ENCODE peak calls at places on chromosome X, in ten cellular contexts. D, B, M, K, X, N, O, T, Z and Q are unnamed samples.

GRCh38 chrX:38868941-38869378 is 67.7 kb downstream of the MID1IP1 start:
- DNase-seq in B (no peak), K (no peak), X (peak), O (peak), M (no peak), Z (peak), N (no peak), D (peak), T (no peak), Q (no peak)

GRCh38 chrX:38489341-38489740 is 72.0 kb upstream of the TSPAN7 start:
- DNase-seq in B (no peak), N (no peak), D (no peak), M (no peak), Z (no peak), T (no peak), X (no peak), K (no peak), O (no peak), Q (no peak)

GRCh38 chrX:84216406-84216805 is 28.4 kb upstream of the RPS6KA6 start:
- DNase-seq in X (no peak), Z (no peak), D (no peak), B (no peak), M (no peak), K (no peak), N (no peak), T (no peak), O (no peak), Q (no peak)

GRCh38 chrX:20372533-20372932 is 105.8 kb upstream of the RPS6KA3 start:
- DNase-seq in Z (peak), O (peak), D (no peak), M (no peak), N (peak), K (no peak), B (no peak), T (no peak), X (no peak), Q (no peak)

GRCh38 chrX:9609987-9610386 is 145.1 kb downstream of the TBL1X start:
- DNase-seq in X (no peak), M (no peak), T (no peak), Z (no peak), N (no peak), O (no peak), B (no peak), D (no peak), K (no peak), Q (no peak)

GRCh38 chrX:71618303-71618721 is at the start of gene CXCR3:
- DNase-seq in X (no peak), Z (no peak), M (peak), O (no peak), K (peak), D (no peak), N (no peak), T (no peak), B (no peak), Q (no peak)

GRCh38 chrX:3141031-3141430 is 99.8 kb downstream of the ARSF start:
- DNase-seq in O (no peak), K (no peak), N (no peak), Z (no peak), X (peak), T (no peak), M (no peak), D (peak), B (no peak), Q (no peak)

GRCh38 chrX:119488749-119489148 is 20.5 kb downstream of the SLC25A5 start:
- DNase-seq in Z (peak), K (peak), B (peak), T (peak), N (peak), X (peak), D (peak), O (no peak), M (no peak), Q (peak)

GRCh38 chrX:150293311-150294013 is 69.7 kb upstream of the MAMLD1 start:
- DNase-seq in K (no peak), Z (peak), B (no peak), D (no peak), M (no peak), T (no peak), N (no peak), X (no peak), O (no peak), Q (no peak)

GRCh38 chrX:109841869-109842579 is 109.0 kb upstream of the ACSL4 start:
- DNase-seq in D (peak), B (no peak), T (no peak), X (peak), O (peak), N (no peak), Z (no peak), K (no peak), M (no peak), Q (no peak)

GRCh38 chrX:22192419-22193086 is 80.2 kb upstream of the CBLL2 start:
- DNase-seq in K (peak), X (peak), Z (peak), N (peak), D (peak), M (peak), T (peak), O (peak), B (peak), Q (peak)

GRCh38 chrX:130851569-130851968 is 51.4 kb downstream of the ENOX2 start:
- DNase-seq in N (no peak), X (no peak), T (no peak), Z (no peak), O (no peak), B (no peak), K (no peak), M (no peak), D (no peak), Q (no peak)

GRCh38 chrX:48576108-48576507 is 1.8 kb downstream of the RBM3 start:
- DNase-seq in M (no peak), X (no peak), O (no peak), D (no peak), Z (no peak), K (no peak), N (no peak), B (no peak), T (no peak), Q (no peak)

GRCh38 chrX:48569958-48570357 is 4.3 kb upstream of the RBM3 start:
- DNase-seq in T (no peak), D (no peak), N (no peak), O (no peak), B (no peak), X (peak), M (peak), Z (peak), K (no peak), Q (no peak)

GRCh38 chrX:48575642-48576041 is 1.4 kb downstream of the RBM3 start:
- DNase-seq in K (no peak), X (no peak), M (no peak), D (no peak), N (no peak), O (no peak), B (no peak), Z (no peak), T (no peak), Q (no peak)

GRCh38 chrX:48574270-48575266 is at the start of gene RBM3:
- DNase-seq in B (peak), T (peak), O (peak), K (peak), N (peak), M (peak), D (peak), Z (peak), X (peak), Q (peak)

GRCh38 chrX:48573690-48574269 is 504 bp upstream of the RBM3 start:
- DNase-seq in O (no peak), D (no peak), M (no peak), Z (no peak), N (no peak), T (peak), X (no peak), K (peak), B (peak), Q (no peak)
- H3K27ac ChIP-seq in O (peak), D (peak), M (peak), Z (peak), N (peak), T (peak), X (peak), K (peak), B (no peak), Q (peak)

GRCh38 chrX:65668362-65669310 is 1.2 kb downstream of the MSN start:
- DNase-seq in X (peak), O (peak), K (no peak), B (peak), M (peak), Z (peak), D (peak), T (peak), N (peak), Q (peak)
- H3K27ac ChIP-seq in X (peak), O (peak), K (no peak), B (peak), M (peak), Z (peak), D (peak), T (peak), N (peak), Q (peak)

DNA sequence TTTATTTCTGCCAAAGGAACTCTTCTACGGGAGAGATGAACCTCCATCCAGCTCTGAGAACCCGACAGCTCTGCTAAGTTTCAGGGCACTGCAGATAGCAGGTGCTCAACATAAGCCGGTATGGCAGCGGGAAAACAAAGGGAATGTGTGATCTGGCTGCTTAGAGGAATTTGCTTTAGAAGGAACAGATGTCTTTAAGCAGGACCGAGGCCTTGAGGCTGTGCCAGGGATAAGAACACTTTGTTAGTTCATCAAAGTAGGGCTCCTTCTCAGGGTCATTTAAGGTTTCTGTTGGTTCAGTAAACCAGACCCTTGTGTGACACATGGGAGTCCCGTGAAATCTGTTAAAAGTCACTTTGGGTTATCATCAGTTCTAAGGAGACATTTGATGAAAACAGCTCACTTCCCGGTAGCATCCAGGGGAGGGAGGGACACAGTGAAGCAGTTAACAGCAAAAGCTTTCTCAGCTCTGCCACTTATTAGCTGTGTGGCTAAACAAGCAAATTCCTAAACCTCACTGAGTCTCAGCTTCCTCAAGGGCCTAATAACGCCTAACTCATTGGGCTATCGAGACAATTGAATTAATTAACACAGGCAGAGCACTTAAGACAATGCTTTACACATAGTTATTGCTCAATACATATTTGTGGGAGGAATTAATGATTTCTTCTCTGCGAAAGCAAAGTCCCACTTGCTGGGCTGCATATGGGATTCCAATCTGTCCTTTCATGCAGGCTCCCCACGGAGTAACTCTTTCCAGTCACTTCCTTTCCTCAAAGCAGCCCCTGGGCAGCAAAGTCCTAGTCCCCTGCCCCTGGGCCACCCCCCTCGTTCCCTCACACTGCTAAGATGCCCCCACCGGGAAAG is 2.9 kb upstream of the FTSJ1 start:
- DNase-seq in K (no peak), M (no peak), X (no peak), B (no peak), N (no peak), Z (no peak), D (no peak), O (no peak), T (no peak), Q (no peak)
- H3K27ac ChIP-seq in K (no peak), M (no peak), X (no peak), B (no peak), N (no peak), Z (no peak), D (no peak), O (no peak), T (no peak), Q (no peak)

GRCh38 chrX:47194388-47194787 is 759 bp downstream of the UBA1 start:
- DNase-seq in K (no peak), O (no peak), T (no peak), B (no peak), N (no peak), M (no peak), Z (no peak), D (no peak), X (no peak), Q (no peak)
- H3K27ac ChIP-seq in K (no peak), O (peak), T (peak), B (no peak), N (peak), M (peak), Z (peak), D (peak), X (peak), Q (peak)

DNA sequence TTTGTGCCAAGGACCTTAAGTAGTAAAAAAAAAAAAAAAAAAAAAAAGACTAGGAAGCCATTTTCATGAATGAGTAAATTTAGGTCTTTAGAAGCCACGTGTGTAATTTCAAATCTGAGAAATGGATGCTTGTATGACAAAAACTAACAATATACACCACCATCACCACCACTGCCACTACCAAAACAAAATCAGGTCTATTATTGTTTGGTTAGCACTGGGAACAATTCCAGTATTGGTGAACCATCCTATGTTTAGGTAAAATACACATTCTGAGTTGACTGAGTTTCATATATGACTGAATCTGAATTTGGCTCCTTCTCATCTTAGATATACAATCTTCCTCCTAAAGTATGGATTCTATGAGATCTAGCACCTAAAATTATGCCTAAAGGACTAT is 8.8 kb upstream of the TMSB4X start:
- DNase-seq in Z (no peak), K (no peak), X (no peak), B (no peak), O (no peak), N (no peak), M (no peak), D (no peak), T (no peak), Q (no peak)
- H3K27ac ChIP-seq in Z (no peak), K (no peak), X (no peak), B (no peak), O (no peak), N (no peak), M (no peak), D (no peak), T (no peak), Q (no peak)

GRCh38 chrX:53247928-53248327 is 22.9 kb upstream of the KDM5C start:
- DNase-seq in N (no peak), M (no peak), D (no peak), O (no peak), B (no peak), T (no peak), Z (peak), K (no peak), X (no peak), Q (no peak)
- H3K27ac ChIP-seq in N (no peak), M (no peak), D (no peak), O (no peak), B (no peak), T (no peak), Z (peak), K (no peak), X (no peak), Q (no peak)

GRCh38 chrX:145820825-145821224 is 3.2 kb downstream of the SLITRK2 start:
- DNase-seq in O (no peak), M (no peak), Z (no peak), D (no peak), T (no peak), N (no peak), X (no peak), B (no peak), K (no peak), Q (no peak)

GRCh38 chrX:145818522-145819075 is 970 bp downstream of the SLITRK2 start:
- DNase-seq in O (no peak), M (no peak), Z (no peak), N (no peak), K (no peak), D (peak), T (no peak), X (no peak), B (no peak), Q (no peak)

GRCh38 chrX:145816607-145817298 is 876 bp upstream of the SLITRK2 start:
- DNase-seq in X (no peak), O (no peak), B (no peak), N (no peak), K (no peak), D (no peak), Z (no peak), T (no peak), M (no peak), Q (no peak)

GRCh38 chrX:145817666-145818521 is at the start of gene SLITRK2:
- DNase-seq in T (peak), D (peak), K (peak), Z (no peak), O (no peak), M (no peak), X (no peak), B (peak), N (no peak), Q (peak)

GRCh38 chrX:145817299-145817665 is 347 bp upstream of the SLITRK2 start:
- DNase-seq in O (no peak), D (peak), K (peak), N (no peak), T (peak), Z (no peak), M (no peak), B (peak), X (no peak), Q (no peak)
- H3K27ac ChIP-seq in O (no peak), D (no peak), K (no peak), N (no peak), T (no peak), Z (no peak), M (no peak), B (no peak), X (no peak), Q (peak)

DNA sequence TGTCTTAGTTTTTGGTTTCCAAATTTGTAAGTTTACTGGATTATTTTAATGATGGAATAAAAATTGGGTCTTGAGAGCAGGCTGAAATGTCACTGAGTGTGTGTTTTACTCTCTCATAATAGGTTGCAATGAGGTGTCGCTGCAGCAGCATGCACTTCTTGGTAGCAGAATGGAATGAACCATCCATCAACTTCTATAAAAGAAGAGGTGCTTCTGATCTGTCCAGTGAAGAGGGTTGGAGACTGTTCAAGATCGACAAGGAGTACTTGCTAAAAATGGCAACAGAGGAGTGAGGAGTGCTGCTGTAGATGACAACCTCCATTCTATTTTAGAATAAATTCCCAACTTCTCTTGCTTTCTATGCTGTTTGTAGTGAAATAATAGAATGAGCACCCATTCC is 2.6 kb downstream of the SAT1 start:
- DNase-seq in Z (no peak), T (no peak), O (peak), B (no peak), X (no peak), N (peak), K (peak), M (no peak), D (no peak), Q (no peak)
- H3K27ac ChIP-seq in Z (peak), T (peak), O (no peak), B (no peak), X (no peak), N (peak), K (no peak), M (no peak), D (no peak), Q (no peak)